ENCODE peak calls at places on chromosomes 12 and 14, in seven cellular contexts. I is CD8-positive, alpha-beta T cell; P is spleen; H is sigmoid colon; N is neural progenitor cell; Z is endothelial cell of umbilical vein; L is cardiac fibroblast. M is an unnamed sample.

GRCh38 chr14:73173092-73173735 is 36.9 kb downstream of the PSEN1 start:
- DNase-seq in I (no peak), P (no peak), H (no peak), N (peak), Z (peak), L (peak), M (peak)

GRCh38 chr14:101591582-101591981 is 30.3 kb downstream of the DIO3 start:
- DNase-seq in I (no peak), P (peak), H (no peak), N (no peak), Z (no peak), L (no peak), M (no peak)

GRCh38 chr14:81766597-81766996 is 232.9 kb upstream of the SEL1L start:
- DNase-seq in I (no peak), P (no peak), H (no peak), N (no peak), Z (no peak), L (no peak), M (no peak)

GRCh38 chr12:106223485-106224391 is 24.1 kb downstream of the CKAP4 start:
- DNase-seq in I (peak), P (peak), H (peak), N (peak), Z (peak), L (peak), M (peak)

GRCh38 chr12:52081263-52081733 is 1.8 kb downstream of the SMIM41 start:
- DNase-seq in I (no peak), P (peak), H (peak), N (peak), Z (no peak), L (no peak), M (no peak)

GRCh38 chr14:69528143-69528542 is 43.6 kb downstream of the PLEKHD1 start:
- DNase-seq in I (no peak), P (no peak), H (no peak), N (no peak), Z (no peak), L (no peak), M (no peak)

GRCh38 chr12:71063087-71063486 is 94.7 kb downstream of the TSPAN8 start:
- DNase-seq in I (no peak), P (no peak), H (no peak), N (no peak), Z (no peak), L (no peak), M (peak)

GRCh38 chr14:95830386-95830785 is 46.2 kb upstream of the TUNAR start:
- DNase-seq in I (no peak), P (no peak), H (no peak), N (no peak), Z (no peak), L (no peak), M (no peak)

GRCh38 chr14:69328765-69329164 is 68.8 kb downstream of the GALNT16 start:
- DNase-seq in I (no peak), P (peak), H (no peak), N (no peak), Z (no peak), L (no peak), M (no peak)

GRCh38 chr14:21069388-21070082 is 569 bp upstream of the ARHGEF40 start:
- DNase-seq in I (no peak), P (no peak), H (no peak), N (peak), Z (no peak), L (peak), M (no peak)

GRCh38 chr12:47021298-47021697 is 58.1 kb upstream of the PCED1B start:
- DNase-seq in I (no peak), P (no peak), H (no peak), N (peak), Z (peak), L (peak), M (peak)

GRCh38 chr12:87509233-87509820 is 519.9 kb downstream of the C12orf50 start:
- DNase-seq in I (no peak), P (no peak), H (no peak), N (no peak), Z (peak), L (peak), M (peak)

GRCh38 chr12:90058721-90059120 is 350.1 kb upstream of the ATP2B1 start:
- DNase-seq in I (no peak), P (no peak), H (no peak), N (no peak), Z (peak), L (peak), M (peak)

GRCh38 chr12:44875417-44875953 is 630 bp downstream of the NELL2 start:
- DNase-seq in I (peak), P (peak), H (no peak), N (peak), Z (peak), L (no peak), M (no peak)

GRCh38 chr12:116220756-116221155 is 56.7 kb downstream of the MED13L start:
- DNase-seq in I (no peak), P (no peak), H (no peak), N (no peak), Z (no peak), L (no peak), M (no peak)
- TF ChIP-seq CTCF in I (no peak), P (no peak), H (no peak), N (no peak), Z (no peak), L (no peak), M (no peak)

GRCh38 chr12:3202734-3203446 is 125.7 kb downstream of the TSPAN9 start:
- DNase-seq in I (peak), P (no peak), H (no peak), N (peak), Z (peak), L (peak), M (peak)

GRCh38 chr12:3199551-3200031 is 122.4 kb downstream of the TSPAN9 start:
- DNase-seq in I (no peak), P (no peak), H (no peak), N (peak), Z (no peak), L (peak), M (no peak)

GRCh38 chr12:3200779-3201738 is 123.9 kb downstream of the TSPAN9 start:
- DNase-seq in I (no peak), P (no peak), H (no peak), N (peak), Z (no peak), L (no peak), M (no peak)

GRCh38 chr12:3201741-3202500 is 124.7 kb downstream of the TSPAN9 start:
- DNase-seq in I (no peak), P (no peak), H (no peak), N (no peak), Z (no peak), L (no peak), M (no peak)

DNA sequence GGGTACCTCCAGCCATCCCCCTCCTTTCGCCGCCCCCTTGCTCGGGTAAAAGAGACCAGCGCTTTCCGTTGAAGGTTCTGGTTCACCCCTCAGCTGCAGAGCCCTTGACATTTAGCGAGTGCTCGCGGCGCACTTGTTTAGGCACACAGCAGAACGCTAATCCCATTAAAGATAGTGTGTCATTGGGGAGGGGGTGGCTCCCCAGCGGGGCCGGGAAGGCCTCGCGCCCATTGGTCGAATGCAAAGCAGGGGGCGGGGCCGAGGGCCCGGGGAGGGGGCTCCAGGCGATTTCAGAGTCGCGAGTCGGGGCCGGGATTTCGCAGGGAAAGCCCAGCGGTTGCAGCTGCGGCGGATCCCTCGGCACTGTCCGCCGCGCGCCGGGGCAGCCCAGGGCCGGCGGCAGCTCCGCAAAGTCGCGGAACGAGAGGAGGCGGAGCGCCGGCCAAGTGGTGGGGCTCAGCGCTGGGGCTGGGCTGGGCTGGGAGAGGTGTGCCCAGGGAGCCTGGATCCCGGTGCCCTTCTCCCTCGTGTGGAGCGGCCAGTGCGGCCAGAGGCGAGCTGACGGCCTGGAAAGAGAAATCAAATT is 122.9 kb downstream of the TSPAN9 start:
- DNase-seq in I (no peak), P (no peak), H (no peak), N (peak), Z (peak), L (peak), M (no peak)
- TF ChIP-seq CTCF in I (no peak), P (no peak), H (no peak), N (no peak), Z (no peak), L (no peak), M (no peak)

DNA sequence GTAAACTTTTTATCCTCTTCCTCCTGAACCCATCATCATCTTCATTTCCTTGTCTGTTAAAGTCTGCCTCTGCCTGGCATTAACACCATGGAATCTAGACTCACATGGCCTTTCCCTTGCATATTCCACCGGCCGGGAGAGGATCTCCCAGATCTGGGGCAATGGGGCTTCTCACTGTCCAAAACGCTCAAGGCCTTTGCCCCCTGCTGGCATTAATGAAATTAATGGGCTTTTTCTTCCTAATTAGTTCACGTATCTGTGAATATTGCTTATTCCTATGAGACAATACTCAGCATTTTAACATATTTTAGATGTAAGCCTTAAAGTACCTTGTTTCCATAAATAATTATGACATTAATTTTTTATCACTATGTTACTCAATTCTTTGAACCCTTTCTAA is 42.9 kb upstream of the CAPRIN2 start:
- DNase-seq in I (no peak), P (no peak), H (no peak), N (no peak), Z (no peak), L (no peak), M (peak)
- TF ChIP-seq CTCF in I (no peak), P (no peak), H (no peak), N (no peak), Z (no peak), L (no peak), M (no peak)

GRCh38 chr12:31728289-31728916 is 418 bp downstream of the AMN1 start:
- DNase-seq in I (no peak), P (no peak), H (peak), N (no peak), Z (no peak), L (no peak), M (no peak)

GRCh38 chr12:31729728-31730127 is 907 bp upstream of the AMN1 start:
- DNase-seq in I (no peak), P (no peak), H (no peak), N (no peak), Z (no peak), L (no peak), M (no peak)

GRCh38 chr12:31727197-31727596 is 1.6 kb downstream of the AMN1 start:
- DNase-seq in I (no peak), P (no peak), H (no peak), N (no peak), Z (no peak), L (no peak), M (no peak)

GRCh38 chr12:31726575-31726974 is 2.2 kb downstream of the AMN1 start:
- DNase-seq in I (no peak), P (no peak), H (no peak), N (no peak), Z (no peak), L (no peak), M (no peak)

GRCh38 chr12:31728917-31729640 is at the start of gene AMN1:
- DNase-seq in I (peak), P (peak), H (peak), N (peak), Z (peak), L (peak), M (peak)
- TF ChIP-seq CTCF in I (no peak), P (peak), H (no peak), N (no peak), Z (no peak), L (no peak), M (no peak)